ENCODE peak calls at places on chromosomes 2 and 18, in nine cellular contexts. E is activated CD8-positive, alpha-beta memory T cell treated with anti-CD3 and anti-CD28 coated beads, Interleukin-2, amount 50 U/mL, for 48 hours; T is ACHN; K is colonic mucosa; I is T-cell; X is HL-60; Z is naive thymus-derived CD4-positive, alpha-beta T cell; D is foreskin fibroblast; R is OCI-M1. Y is an unnamed sample.

GRCh38 chr2:230906471-230907230 is 18.4 kb downstream of the GPR55 start:
- DNase-seq in K (no peak), R (no peak), E (peak; percentile 58), T (no peak), Z (no peak), X (no peak), D (no peak), I (no peak), Y (no peak)

GRCh38 chr2:105149272-105149671 is 92.3 kb upstream of the GPR45 start:
- DNase-seq in D (no peak), X (no peak), Z (no peak), E (no peak), T (no peak), R (no peak), I (no peak), K (no peak), Y (no peak)

GRCh38 chr2:31239842-31240198 is 5.9 kb downstream of the EHD3 start:
- DNase-seq in X (no peak), T (no peak), I (no peak), D (peak; percentile 86), Z (no peak), E (no peak), K (no peak), R (no peak), Y (no peak)

GRCh38 chr2:118055512-118056164 is 32.6 kb upstream of the INSIG2 start:
- DNase-seq in X (no peak), T (no peak), K (no peak), D (no peak), Z (no peak), R (no peak), E (no peak), I (no peak), Y (no peak)

GRCh38 chr2:20650412-20650879 is 452 bp downstream of the HS1BP3 start:
- DNase-seq in K (peak; percentile 47), D (no peak), I (no peak), E (peak; percentile 70), R (peak; percentile 39), X (peak; percentile 38), Z (peak; percentile 42), T (peak; percentile 52), Y (peak; percentile 15)

GRCh38 chr2:101558740-101559508 is 84.0 kb upstream of the RFX8 start:
- DNase-seq in K (no peak), Z (no peak), E (no peak), T (no peak), D (peak; percentile 46), X (no peak), I (no peak), R (no peak), Y (no peak)

GRCh38 chr2:238407566-238407965 is 19.2 kb upstream of the ASB1 start:
- DNase-seq in X (no peak), K (no peak), E (no peak), D (no peak), R (no peak), T (no peak), I (no peak), Z (no peak), Y (no peak)

GRCh38 chr2:101341421-101341820 is 32.9 kb upstream of the RNF149 start:
- DNase-seq in R (no peak), I (peak; percentile 15), T (no peak), X (no peak), D (no peak), Z (no peak), K (no peak), E (no peak), Y (no peak)

GRCh38 chr18:76405761-76406356 is 89.2 kb downstream of the ZNF516 start:
- DNase-seq in Z (peak; percentile 54), D (no peak), K (peak; percentile 52), X (no peak), E (peak; percentile 42), R (peak; percentile 66), I (peak; percentile 42), T (peak; percentile 6), Y (no peak)

GRCh38 chr18:26088482-26088881 is 1.9 kb downstream of the SS18 start:
- DNase-seq in K (no peak), X (no peak), D (no peak), E (no peak), I (no peak), R (peak; percentile 55), T (no peak), Z (no peak), Y (no peak)

GRCh38 chr18:75551071-75551470 is 123.6 kb upstream of the SMIM21 start:
- DNase-seq in I (no peak), R (peak; percentile 3), T (no peak), Z (no peak), X (no peak), E (no peak), D (no peak), K (no peak), Y (no peak)

GRCh38 chr2:46416739-46417403 is 62.5 kb upstream of the TMEM247 start:
- DNase-seq in Z (no peak), I (no peak), T (no peak), E (no peak), K (no peak), D (peak; percentile 62), R (no peak), X (no peak), Y (no peak)

GRCh38 chr18:75858754-75859153 is 431.3 kb upstream of the SMIM21 start:
- DNase-seq in R (no peak), D (no peak), K (no peak), T (no peak), E (no peak), X (no peak), Z (no peak), I (no peak), Y (no peak)